ENCODE peak calls at places on chromosome 19, in ten cellular contexts. H is AG04450; G is GM23248; R is neural crest cell; U is MCF 10A; E is amniotic stem cell; N is NCI-H774; X is non-pigmented ciliary epithelial cell; Q is stimulated activated CD4-positive, alpha-beta T cell treated with anti-CD3 and anti-CD28 coated beads, Interleukin-2, amount 100 ng/mL, for 48 hours; A is activated B cell treated with CpG ODN at 0.5 μM for 24 hours. P is an unnamed sample.

GRCh38 chr19:21466627-21467026 is 38.8 kb upstream of the ZNF429 start:
- DNase-seq in R (no peak), N (no peak), E (no peak), G (no peak), X (no peak), H (no peak), U (no peak), Q (no peak), A (no peak), P (no peak)

GRCh38 chr19:38952395-38953165 is 21.8 kb downstream of the MRPS12 start:
- DNase-seq in G (no peak), X (no peak), R (peak), Q (no peak), E (no peak), A (no peak), U (peak), H (no peak), N (peak), P (no peak)

GRCh38 chr19:38513762-38514167 is 80.3 kb downstream of the RYR1 start:
- DNase-seq in U (no peak), G (peak), R (no peak), H (no peak), N (no peak), Q (no peak), X (no peak), A (no peak), E (no peak), P (no peak)

GRCh38 chr19:1860821-1861598 is 2.4 kb downstream of the KLF16 start:
- DNase-seq in R (no peak), Q (no peak), N (no peak), G (no peak), E (no peak), H (no peak), A (no peak), X (no peak), U (peak), P (no peak)

GRCh38 chr19:39372047-39372802 is 18.7 kb downstream of the PAF1 start:
- DNase-seq in H (peak), X (peak), E (peak), N (no peak), U (peak), A (no peak), Q (no peak), G (peak), R (no peak), P (no peak)

GRCh38 chr19:47436712-47437401 is 17.5 kb upstream of the MEIS3 start:
- DNase-seq in G (peak), A (peak), X (no peak), U (peak), Q (peak), R (peak), N (peak), E (peak), H (no peak), P (peak)

GRCh38 chr19:16026756-16027155 is 49.5 kb upstream of the TPM4 start:
- DNase-seq in R (no peak), X (no peak), G (no peak), U (no peak), E (no peak), Q (no peak), H (no peak), A (no peak), N (no peak), P (no peak)

GRCh38 chr19:31109626-31110025 is 239.6 kb downstream of the TSHZ3 start:
- DNase-seq in Q (no peak), A (no peak), E (no peak), H (no peak), G (no peak), N (no peak), X (no peak), R (no peak), U (no peak), P (no peak)

GRCh38 chr19:39014037-39014436 is 18.3 kb downstream of the FBXO27 start:
- DNase-seq in E (no peak), N (no peak), U (no peak), G (no peak), R (no peak), Q (no peak), A (no peak), H (no peak), X (no peak), P (no peak)

GRCh38 chr19:44685877-44686276 is 13.1 kb upstream of the CEACAM16 start:
- DNase-seq in H (no peak), U (no peak), R (no peak), N (no peak), G (peak), X (no peak), E (no peak), A (no peak), Q (no peak), P (no peak)

GRCh38 chr19:33234092-33234491 is 8.4 kb upstream of the SLC7A10 start:
- DNase-seq in Q (no peak), R (no peak), N (no peak), A (no peak), H (no peak), E (no peak), U (no peak), X (no peak), G (no peak), P (no peak)

GRCh38 chr19:16920816-16921529 is 32.2 kb downstream of the F2RL3 start:
- DNase-seq in H (peak), N (no peak), Q (no peak), E (no peak), A (no peak), R (no peak), G (peak), U (peak), X (peak), P (no peak)

GRCh38 chr19:5130371-5131030 is 161.6 kb downstream of the KDM4B start:
- DNase-seq in X (no peak), E (no peak), R (no peak), A (peak), Q (no peak), H (no peak), N (no peak), U (no peak), G (no peak), P (peak)

GRCh38 chr19:48757741-48758144 is 2.4 kb downstream of the FGF21 start:
- DNase-seq in Q (no peak), U (no peak), X (no peak), A (no peak), G (no peak), E (no peak), H (no peak), R (no peak), N (no peak), P (no peak)

GRCh38 chr19:17648097-17648660 is 40.0 kb downstream of the UNC13A start:
- DNase-seq in Q (no peak), X (no peak), G (no peak), N (no peak), A (no peak), H (no peak), R (no peak), U (no peak), E (no peak), P (no peak)

GRCh38 chr19:1266116-1266817 is 2.9 kb upstream of the CIRBP start:
- DNase-seq in Q (peak), X (no peak), A (peak), U (peak), G (peak), H (no peak), R (peak), E (peak), N (peak), P (peak)

GRCh38 chr19:55255618-55256423 is 3.0 kb downstream of the PPP6R1 start:
- DNase-seq in R (no peak), X (no peak), Q (peak), U (peak), H (no peak), E (no peak), G (peak), N (no peak), A (peak), P (no peak)

GRCh38 chr19:1647664-1648155 is 4.7 kb downstream of the TCF3 start:
- DNase-seq in H (no peak), Q (no peak), G (no peak), N (no peak), R (no peak), U (no peak), E (no peak), A (no peak), X (no peak), P (no peak)

GRCh38 chr19:39223703-39224279 is 19.7 kb upstream of the SYCN start:
- DNase-seq in Q (no peak), A (no peak), G (peak), E (no peak), U (peak), N (no peak), X (no peak), R (no peak), H (no peak), P (no peak)

GRCh38 chr19:45376045-45376724 is 5.8 kb upstream of the ERCC2 start:
- DNase-seq in N (no peak), H (peak), X (peak), A (no peak), G (peak), U (peak), E (peak), Q (no peak), R (no peak), P (no peak)

GRCh38 chr19:2462635-2463421 is 6.1 kb upstream of the LMNB2 start:
- DNase-seq in R (peak), N (peak), G (peak), H (peak), A (no peak), U (peak), E (peak), Q (no peak), X (peak), P (no peak)

GRCh38 chr19:12833747-12834417 is 497 bp downstream of the RTBDN start:
- DNase-seq in H (no peak), U (peak), G (peak), R (peak), X (no peak), Q (no peak), E (no peak), N (peak), A (no peak), P (no peak)

GRCh38 chr19:39765091-39766076 is 13.3 kb upstream of the LEUTX start:
- DNase-seq in H (no peak), U (peak), R (peak), N (no peak), G (peak), Q (peak), A (no peak), X (peak), E (peak), P (peak)

GRCh38 chr19:18425515-18426415 is 6.6 kb downstream of the SSBP4 start:
- DNase-seq in U (no peak), R (no peak), A (no peak), Q (no peak), H (no peak), X (no peak), G (peak), E (peak), N (no peak), P (no peak)

GRCh38 chr19:27734496-27735220 is 1478.3 kb downstream of the UQCRFS1 start:
- DNase-seq in N (no peak), H (no peak), G (no peak), R (no peak), E (no peak), X (no peak), U (no peak), A (no peak), Q (no peak), P (no peak)

GRCh38 chr19:10238172-10238783 is 7.1 kb upstream of the S1PR2 start:
- DNase-seq in U (no peak), N (peak), Q (no peak), G (peak), H (peak), R (no peak), E (no peak), A (no peak), X (no peak), P (no peak)

GRCh38 chr19:33812388-33813330 is 16.0 kb downstream of the KCTD15 start:
- DNase-seq in G (no peak), E (no peak), H (no peak), X (no peak), N (no peak), Q (no peak), R (no peak), U (no peak), A (no peak), P (no peak)

GRCh38 chr19:6213266-6213595 is 66.5 kb downstream of the MLLT1 start:
- DNase-seq in R (no peak), X (no peak), N (no peak), U (no peak), E (no peak), Q (no peak), G (no peak), H (no peak), A (no peak), P (no peak)

GRCh38 chr19:2952953-2953481 is 8.2 kb upstream of the ZNF77 start:
- DNase-seq in E (no peak), U (peak), R (no peak), H (no peak), X (no peak), Q (no peak), A (no peak), G (peak), N (no peak), P (no peak)

GRCh38 chr19:45152504-45153338 is 8.1 kb downstream of the NKPD1 start:
- DNase-seq in R (no peak), U (no peak), H (no peak), N (no peak), Q (peak), A (peak), E (no peak), G (peak), X (peak), P (peak)

GRCh38 chr19:50458396-50459066 is 17.8 kb upstream of the EMC10 start:
- DNase-seq in U (no peak), N (no peak), X (no peak), A (no peak), E (no peak), Q (no peak), G (peak), R (no peak), H (no peak), P (no peak)

GRCh38 chr19:6417713-6418561 is 6.7 kb downstream of the KHSRP start:
- DNase-seq in A (no peak), X (no peak), N (no peak), H (no peak), R (no peak), G (peak), E (no peak), Q (no peak), U (peak), P (no peak)